ENCODE peak calls at places on chromosomes 5 and 9, in eight cellular contexts. C is amygdala; F is NCI-H2171 treated with DMSO at 0.1 percent for 48 hours; W is naive thymus-derived CD8-positive, alpha-beta T cell; O is omental fat pad; B is stimulated activated CD4-positive, alpha-beta T cell treated with anti-CD3 and anti-CD28 coated beads, Interleukin-1b, Interleukin-23, amount 100 ng/mL, for 24 hours; M is left colon; Q is mesenchymal stem cell. I is an unnamed sample.

GRCh38 chr5:174794941-174795672 is 70.7 kb downstream of the MSX2 start:
- DNase-seq in C (no peak), F (no peak), W (no peak), O (no peak), B (no peak), M (no peak), Q (no peak), I (no peak)

GRCh38 chr9:127779136-127779981 is 893 bp upstream of the SH2D3C start:
- DNase-seq in C (no peak), F (no peak), W (no peak), O (no peak), B (no peak), M (peak), Q (peak), I (no peak)

GRCh38 chr5:111017731-111018130 is 53.8 kb upstream of the TSLP start:
- DNase-seq in C (no peak), F (no peak), W (no peak), O (no peak), B (no peak), M (no peak), Q (no peak), I (no peak)

GRCh38 chr5:138641547-138642298 is 66.5 kb upstream of the HSPA9 start:
- DNase-seq in C (no peak), F (no peak), W (peak), O (peak), B (peak), M (peak), Q (peak), I (peak)

GRCh38 chr5:88480766-88481499 is 212.3 kb upstream of the TMEM161B start:
- DNase-seq in C (no peak), F (peak), W (no peak), O (no peak), B (no peak), M (no peak), Q (no peak), I (no peak)

GRCh38 chr9:136239963-136240330 is 5.7 kb downstream of the QSOX2 start:
- DNase-seq in C (no peak), F (no peak), W (no peak), O (no peak), B (no peak), M (peak), Q (no peak), I (no peak)

GRCh38 chr5:142753114-142753764 is 16.9 kb upstream of the ARHGAP26 start:
- DNase-seq in C (peak), F (no peak), W (no peak), O (no peak), B (no peak), M (no peak), Q (no peak), I (peak)

GRCh38 chr9:137348781-137349470 is 46.9 kb upstream of the NRARP start:
- DNase-seq in C (no peak), F (no peak), W (no peak), O (no peak), B (no peak), M (no peak), Q (no peak), I (no peak)

GRCh38 chr5:4994994-4995393 is 145.1 kb upstream of the ADAMTS16 start:
- DNase-seq in C (no peak), F (no peak), W (no peak), O (no peak), B (no peak), M (no peak), Q (no peak), I (no peak)

GRCh38 chr5:105968961-105969360 is 1701.8 kb downstream of the EFNA5 start:
- DNase-seq in C (no peak), F (no peak), W (no peak), O (no peak), B (no peak), M (no peak), Q (no peak), I (no peak)

GRCh38 chr5:91235194-91235793 is 147.8 kb downstream of the ARRDC3 start:
- DNase-seq in C (no peak), F (no peak), W (no peak), O (no peak), B (no peak), M (no peak), Q (no peak), I (no peak)

GRCh38 chr5:123119334-123119986 is 30.4 kb downstream of the PRDM6 start:
- DNase-seq in C (no peak), F (no peak), W (no peak), O (no peak), B (no peak), M (peak), Q (peak), I (no peak)

GRCh38 chr5:124230456-124230855 is 516.0 kb downstream of the ZNF608 start:
- DNase-seq in C (no peak), F (no peak), W (no peak), O (no peak), B (no peak), M (no peak), Q (no peak), I (no peak)

GRCh38 chr9:111559000-111559610 is 34.1 kb downstream of the ZNF483 start:
- DNase-seq in C (no peak), F (no peak), W (no peak), O (no peak), B (no peak), M (no peak), Q (no peak), I (no peak)

GRCh38 chr5:112186401-112186990 is 232.6 kb downstream of the EPB41L4A start:
- DNase-seq in C (no peak), F (peak), W (peak), O (no peak), B (no peak), M (no peak), Q (peak), I (peak)

GRCh38 chr9:127388037-127388855 is 8.7 kb upstream of the SLC2A8 start:
- DNase-seq in C (no peak), F (no peak), W (peak), O (no peak), B (peak), M (peak), Q (peak), I (peak)

GRCh38 chr9:21585756-21586752 is 103.9 kb upstream of the IFNE start:
- DNase-seq in C (no peak), F (no peak), W (no peak), O (no peak), B (no peak), M (no peak), Q (peak), I (no peak)

GRCh38 chr5:82393951-82394350 is 115.8 kb upstream of the RPS23 start:
- DNase-seq in C (no peak), F (no peak), W (no peak), O (no peak), B (no peak), M (no peak), Q (no peak), I (no peak)

GRCh38 chr9:15248106-15248505 is 58.9 kb downstream of the TTC39B start:
- DNase-seq in C (no peak), F (no peak), W (no peak), O (no peak), B (no peak), M (no peak), Q (no peak), I (no peak)

GRCh38 chr5:40386293-40386692 is 293.4 kb upstream of the PTGER4 start:
- DNase-seq in C (no peak), F (no peak), W (no peak), O (no peak), B (no peak), M (no peak), Q (peak), I (no peak)

GRCh38 chr5:104708027-104708426 is 1145.4 kb upstream of the NUDT12 start:
- DNase-seq in C (no peak), F (no peak), W (no peak), O (no peak), B (no peak), M (no peak), Q (no peak), I (no peak)

GRCh38 chr5:135063511-135064234 is 29.6 kb upstream of the PITX1 start:
- DNase-seq in C (no peak), F (no peak), W (no peak), O (no peak), B (no peak), M (no peak), Q (no peak), I (no peak)

GRCh38 chr5:77642915-77643653 is 4.6 kb upstream of the OTP start:
- DNase-seq in C (no peak), F (no peak), W (no peak), O (no peak), B (no peak), M (no peak), Q (peak), I (no peak)

GRCh38 chr5:34787035-34787434 is 51.9 kb upstream of the TTC23L start:
- DNase-seq in C (no peak), F (no peak), W (no peak), O (no peak), B (no peak), M (no peak), Q (no peak), I (no peak)

GRCh38 chr5:2909035-2909434 is 157.6 kb upstream of the IRX2 start:
- DNase-seq in C (no peak), F (no peak), W (no peak), O (no peak), B (no peak), M (no peak), Q (no peak), I (no peak)

GRCh38 chr5:153831976-153832375 is 206.7 kb downstream of the FAM114A2 start:
- DNase-seq in C (no peak), F (peak), W (no peak), O (no peak), B (no peak), M (no peak), Q (peak), I (no peak)

GRCh38 chr5:9538504-9538903 is 7.4 kb downstream of the SEMA5A start:
- DNase-seq in C (no peak), F (no peak), W (no peak), O (no peak), B (no peak), M (no peak), Q (peak), I (no peak)

GRCh38 chr5:158385982-158386381 is 527.0 kb upstream of the CLINT1 start:
- DNase-seq in C (no peak), F (no peak), W (no peak), O (no peak), B (no peak), M (no peak), Q (no peak), I (no peak)

GRCh38 chr5:58998539-58998938 is 415.7 kb downstream of the RAB3C start:
- DNase-seq in C (no peak), F (no peak), W (no peak), O (no peak), B (no peak), M (no peak), Q (no peak), I (no peak)

GRCh38 chr9:136381966-136382513 is 8.6 kb upstream of the CARD9 start:
- DNase-seq in C (no peak), F (no peak), W (no peak), O (no peak), B (no peak), M (no peak), Q (no peak), I (no peak)

GRCh38 chr5:149550608-149551226 is 522 bp downstream of the CSNK1A1 start:
- DNase-seq in C (no peak), F (no peak), W (no peak), O (no peak), B (no peak), M (peak), Q (no peak), I (no peak)

GRCh38 chr5:61069150-61069549 is 93.1 kb downstream of the SMIM15 start:
- DNase-seq in C (no peak), F (no peak), W (no peak), O (no peak), B (no peak), M (no peak), Q (no peak), I (no peak)

GRCh38 chr9:93903886-93904648 is 51.1 kb downstream of the BARX1 start:
- DNase-seq in C (no peak), F (no peak), W (no peak), O (no peak), B (no peak), M (no peak), Q (no peak), I (no peak)

GRCh38 chr5:14665110-14665822 is 748 bp downstream of the OTULIN start:
- DNase-seq in C (no peak), F (peak), W (no peak), O (no peak), B (no peak), M (peak), Q (peak), I (no peak)

GRCh38 chr9:72554221-72554641 is 32.8 kb downstream of the TMC1 start:
- DNase-seq in C (no peak), F (no peak), W (no peak), O (no peak), B (no peak), M (no peak), Q (peak), I (no peak)

GRCh38 chr5:57335092-57335491 is 147.5 kb downstream of the ACTBL2 start:
- DNase-seq in C (no peak), F (no peak), W (no peak), O (no peak), B (no peak), M (no peak), Q (peak), I (no peak)

GRCh38 chr5:135551593-135552447 is 16.1 kb upstream of the NEUROG1 start:
- DNase-seq in C (no peak), F (peak), W (peak), O (peak), B (peak), M (peak), Q (peak), I (peak)

I was measured in tibial nerve.